ENCODE peak calls at places on chromosomes 4 and X, in seven cellular contexts. P is SK-N-SH, H is HCT116, T is HepG2, O is K562, C is GM12878, G is H1. A is an unnamed sample.

GRCh38 chrX:103330601-103331397 is 760 bp downstream of the TCEAL7 start:
- DNase-seq in P (peak), H (no peak), T (no peak), O (no peak), C (no peak), G (no peak), A (no peak)

GRCh38 chrX:2965965-2966364 is 36.8 kb upstream of the ARSD start:
- DNase-seq in P (no peak), H (no peak), T (no peak), O (no peak), C (no peak), G (no peak), A (no peak)

GRCh38 chr4:102787096-102787867 is 26.5 kb upstream of the MANBA start:
- DNase-seq in P (no peak), H (peak), T (no peak), O (no peak), C (no peak), G (no peak), A (no peak)

GRCh38 chr4:189845145-189845846 is 95.4 kb upstream of the FRG1 start:
- DNase-seq in P (no peak), H (no peak), T (no peak), O (no peak), C (no peak), G (no peak), A (no peak)

GRCh38 chr4:141730805-141731204 is 94.4 kb downstream of the IL15 start:
- DNase-seq in P (no peak), H (no peak), T (no peak), O (no peak), C (no peak), G (no peak), A (no peak)

GRCh38 chr4:85886665-85887064 is 411.7 kb downstream of the ARHGAP24 start:
- DNase-seq in P (no peak), H (no peak), T (no peak), O (no peak), C (no peak), G (no peak), A (no peak)

GRCh38 chr4:14844059-14844458 is 158.2 kb upstream of the CPEB2 start:
- DNase-seq in P (no peak), H (no peak), T (no peak), O (no peak), C (no peak), G (no peak), A (no peak)

GRCh38 chrX:96081891-96082290 is 602.8 kb upstream of the DIAPH2 start:
- DNase-seq in P (no peak), H (no peak), T (no peak), O (no peak), C (no peak), G (no peak), A (no peak)

GRCh38 chr4:104494822-104495559 is at the start of gene CXXC4:
- DNase-seq in P (peak), H (peak), T (peak), O (peak), C (no peak), G (peak), A (peak)

GRCh38 chr4:183326853-183327252 is 4.6 kb upstream of the CLDN24 start:
- DNase-seq in P (no peak), H (no peak), T (peak), O (no peak), C (no peak), G (no peak), A (no peak)

GRCh38 chr4:2350982-2351381 is 67.5 kb downstream of the ZFYVE28 start:
- DNase-seq in P (no peak), H (no peak), T (no peak), O (no peak), C (no peak), G (no peak), A (no peak)

GRCh38 chr4:6257243-6258025 is 12.2 kb upstream of the WFS1 start:
- DNase-seq in P (no peak), H (no peak), T (no peak), O (no peak), C (no peak), G (no peak), A (no peak)

GRCh38 chr4:30717208-30718020 is 2.8 kb upstream of the PCDH7 start:
- DNase-seq in P (peak), H (no peak), T (no peak), O (no peak), C (no peak), G (no peak), A (peak)

GRCh38 chr4:108118505-108118904 is 50.2 kb downstream of the LEF1 start:
- DNase-seq in P (no peak), H (no peak), T (peak), O (peak), C (peak), G (no peak), A (peak)

GRCh38 chr4:128853741-128854140 is 44.2 kb downstream of the JADE1 start:
- DNase-seq in P (no peak), H (no peak), T (no peak), O (no peak), C (no peak), G (no peak), A (no peak)

GRCh38 chrX:41906515-41907165 is 16.7 kb downstream of the CASK start:
- DNase-seq in P (no peak), H (peak), T (no peak), O (no peak), C (no peak), G (no peak), A (no peak)

GRCh38 chr4:74030285-74030684 is 8.2 kb downstream of the CXCL3 start:
- DNase-seq in P (no peak), H (no peak), T (no peak), O (no peak), C (no peak), G (no peak), A (no peak)

GRCh38 chr4:179313823-179314222 is 1871.6 kb upstream of the AGA start:
- DNase-seq in P (no peak), H (no peak), T (no peak), O (no peak), C (no peak), G (no peak), A (no peak)

GRCh38 chrX:123215397-123216089 is 31.5 kb downstream of the GRIA3 start:
- DNase-seq in P (no peak), H (no peak), T (no peak), O (no peak), C (no peak), G (no peak), A (no peak)

GRCh38 chr4:168587326-168588125 is 90.7 kb downstream of the PALLD start:
- DNase-seq in P (no peak), H (peak), T (no peak), O (no peak), C (no peak), G (no peak), A (peak)

GRCh38 chrX:129980043-129980442 is 2.4 kb upstream of the BCORL1 start:
- DNase-seq in P (peak), H (no peak), T (no peak), O (no peak), C (no peak), G (no peak), A (no peak)

GRCh38 chrX:153649178-153649914 is 2.3 kb downstream of the DUSP9 start:
- DNase-seq in P (peak), H (no peak), T (peak), O (peak), C (no peak), G (no peak), A (peak)

GRCh38 chr4:71187399-71188196 is 151.2 kb upstream of the SLC4A4 start:
- DNase-seq in P (no peak), H (no peak), T (no peak), O (no peak), C (no peak), G (no peak), A (no peak)

GRCh38 chr4:109729155-109729562 is 711 bp downstream of the PLA2G12A start:
- DNase-seq in P (no peak), H (no peak), T (no peak), O (no peak), C (no peak), G (no peak), A (no peak)

GRCh38 chrX:150763810-150764209 is 70.6 kb downstream of the MTMR1 start:
- DNase-seq in P (no peak), H (no peak), T (no peak), O (no peak), C (no peak), G (no peak), A (no peak)

GRCh38 chrX:10326578-10326977 is 169.8 kb downstream of the CLCN4 start:
- DNase-seq in P (peak), H (peak), T (peak), O (no peak), C (no peak), G (no peak), A (peak)

GRCh38 chr4:10697071-10697470 is 12.5 kb upstream of the CLNK start:
- DNase-seq in P (no peak), H (no peak), T (no peak), O (no peak), C (no peak), G (no peak), A (no peak)

GRCh38 chr4:73698217-73698616 is 42.2 kb upstream of the CXCL8 start:
- DNase-seq in P (no peak), H (no peak), T (no peak), O (no peak), C (no peak), G (no peak), A (no peak)

GRCh38 chr4:6751611-6752485 is 30.7 kb upstream of the KIAA0232 start:
- DNase-seq in P (no peak), H (no peak), T (no peak), O (no peak), C (no peak), G (no peak), A (peak)

GRCh38 chr4:52728877-52729276 is 22.3 kb downstream of the ERVMER34-1 start:
- DNase-seq in P (no peak), H (no peak), T (no peak), O (no peak), C (no peak), G (no peak), A (no peak)

GRCh38 chr4:102684605-102685052 is 76.1 kb downstream of the MANBA start:
- DNase-seq in P (no peak), H (peak), T (no peak), O (no peak), C (peak), G (no peak), A (no peak)

GRCh38 chrX:49041683-49042529 is 1.3 kb downstream of the TFE3 start:
- DNase-seq in P (peak), H (no peak), T (no peak), O (peak), C (no peak), G (no peak), A (peak)

GRCh38 chrX:145813081-145813480 is 4.5 kb upstream of the SLITRK2 start:
- DNase-seq in P (no peak), H (no peak), T (no peak), O (no peak), C (no peak), G (no peak), A (no peak)

GRCh38 chrX:57583477-57583876 is 8.3 kb upstream of the ZXDB start:
- DNase-seq in P (no peak), H (no peak), T (no peak), O (no peak), C (no peak), G (no peak), A (no peak)

GRCh38 chr4:134708026-134708425 is 506.4 kb upstream of the PABPC4L start:
- DNase-seq in P (no peak), H (no peak), T (no peak), O (no peak), C (no peak), G (no peak), A (no peak)

GRCh38 chr4:11748169-11748872 is 319.6 kb upstream of the HS3ST1 start:
- DNase-seq in P (no peak), H (peak), T (no peak), O (no peak), C (no peak), G (no peak), A (no peak)

DNA sequence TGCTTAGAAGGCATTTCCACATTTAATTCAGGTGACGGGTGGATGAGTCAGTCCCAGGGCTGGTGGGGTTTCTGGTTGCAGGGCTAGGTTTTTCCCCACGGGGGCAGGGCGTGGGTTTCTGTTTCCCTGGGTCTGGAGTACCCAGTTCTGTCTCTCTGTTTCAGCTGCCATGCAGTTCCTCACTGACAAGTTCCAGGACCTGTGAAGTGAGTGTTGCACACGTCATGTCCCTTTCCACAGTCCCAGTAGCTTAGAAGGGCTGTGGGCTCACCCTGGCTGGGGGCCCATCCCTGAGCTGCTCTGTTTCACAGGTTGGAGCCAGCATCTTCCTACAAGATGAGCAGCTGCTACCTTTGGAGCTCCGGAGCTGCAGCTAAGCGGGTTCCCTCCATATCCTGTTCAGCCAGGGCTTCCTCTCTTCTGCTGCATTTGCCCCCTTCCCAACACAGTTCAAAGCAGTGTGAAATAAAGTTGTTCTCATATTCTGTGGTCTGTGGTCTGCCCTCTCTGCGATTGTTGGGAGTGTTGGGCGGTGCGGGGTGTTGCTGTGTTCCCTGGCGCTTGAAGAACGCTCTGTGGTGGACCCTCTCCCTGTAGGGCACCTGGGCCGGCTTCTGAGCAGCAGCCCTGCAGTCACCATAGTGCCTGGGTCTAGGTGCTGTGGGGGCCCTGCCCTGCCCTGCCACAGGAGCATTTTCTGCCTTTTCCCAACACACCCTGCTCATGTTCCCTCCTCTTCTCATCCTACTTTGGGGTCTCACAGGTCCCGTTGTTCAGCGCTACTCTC is 3.9 kb downstream of the LOC101059915 start:
- DNase-seq in P (no peak), H (no peak), T (no peak), O (no peak), C (no peak), G (no peak), A (no peak)
- TF ChIP-seq JUND in P (no peak), H (no peak), T (no peak), O (no peak), C (no peak), G (no peak), A (no peak)

DNA sequence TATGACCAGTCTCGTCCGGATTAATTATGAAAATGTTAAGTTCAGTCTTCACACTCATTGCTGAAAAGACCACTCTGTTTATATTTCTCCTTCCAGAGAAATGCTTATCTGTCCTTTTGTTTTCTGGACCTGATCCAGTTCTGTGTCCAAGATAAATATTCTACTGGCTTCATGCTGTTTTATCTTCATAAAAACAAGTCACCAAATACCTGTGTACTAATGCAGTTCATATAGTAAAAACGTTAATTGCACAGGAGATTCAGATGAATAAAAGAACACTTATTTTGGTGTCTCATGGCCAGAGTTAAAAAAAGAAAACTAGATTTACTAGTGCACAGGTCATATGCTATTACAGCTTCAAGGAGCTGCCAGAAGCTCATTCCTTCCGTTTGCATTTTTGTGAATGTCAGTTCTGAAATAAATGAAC is 17.3 kb downstream of the FNIP2 start:
- DNase-seq in P (no peak), H (no peak), T (no peak), O (no peak), C (no peak), G (no peak), A (no peak)
- TF ChIP-seq JUND in P (no peak), H (no peak), T (no peak), O (no peak), C (no peak), G (no peak), A (no peak)

GRCh38 chr4:8188085-8188484 is 11.0 kb upstream of the SH3TC1 start:
- DNase-seq in P (peak), H (no peak), T (no peak), O (no peak), C (no peak), G (no peak), A (no peak)
- TF ChIP-seq JUND in P (no peak), H (no peak), T (no peak), O (no peak), C (no peak), G (no peak), A (no peak)

GRCh38 chr4:119493419-119493818 is 135.2 kb downstream of the PDE5A start:
- DNase-seq in P (no peak), H (no peak), T (no peak), O (no peak), C (no peak), G (no peak), A (no peak)
- TF ChIP-seq JUND in P (no peak), H (no peak), T (no peak), O (no peak), C (no peak), G (no peak), A (no peak)

GRCh38 chr4:80183196-80184052 is 13.9 kb upstream of the PRDM8 start:
- DNase-seq in P (peak), H (no peak), T (no peak), O (no peak), C (no peak), G (no peak), A (no peak)
- TF ChIP-seq JUND in P (no peak), H (no peak), T (no peak), O (no peak), C (no peak), G (no peak), A (no peak)

GRCh38 chrX:46573896-46574336 is 351 bp downstream of the CHST7 start:
- DNase-seq in P (peak), H (no peak), T (peak), O (no peak), C (no peak), G (no peak), A (peak)
- TF ChIP-seq JUND in P (no peak), H (no peak), T (no peak), O (no peak), C (no peak), G (no peak), A (no peak)

GRCh38 chr4:149718500-149718899 is 97.1 kb downstream of the IQCM start:
- DNase-seq in P (no peak), H (no peak), T (no peak), O (no peak), C (no peak), G (no peak), A (no peak)

GRCh38 chr4:149719806-149720205 is 95.8 kb downstream of the IQCM start:
- DNase-seq in P (no peak), H (no peak), T (no peak), O (no peak), C (no peak), G (no peak), A (no peak)

GRCh38 chr4:149719357-149719756 is 96.3 kb downstream of the IQCM start:
- DNase-seq in P (no peak), H (no peak), T (no peak), O (no peak), C (no peak), G (no peak), A (no peak)

GRCh38 chr4:149727663-149728062 is 88.0 kb downstream of the IQCM start:
- DNase-seq in P (no peak), H (no peak), T (no peak), O (no peak), C (no peak), G (no peak), A (no peak)

GRCh38 chr4:149723065-149723464 is 92.6 kb downstream of the IQCM start:
- DNase-seq in P (no peak), H (no peak), T (no peak), O (no peak), C (no peak), G (no peak), A (no peak)
- TF ChIP-seq JUND in P (no peak), H (no peak), T (no peak), O (no peak), C (no peak), G (no peak), A (no peak)

A was measured in T47D.